ENCODE peak calls at places on chromosomes 12 and 14, in four cellular contexts. W is esophagus muscularis mucosa, H is uterus, V is HCT116. A is an unnamed sample.

GRCh38 chr14:95431199-95432145 is 85.0 kb downstream of the SYNE3 start:
- DNase-seq in W (no peak), V (no peak), H (no peak), A (no peak)

GRCh38 chr12:109726511-109727038 is 12.9 kb downstream of the FAM222A start:
- DNase-seq in V (no peak), H (no peak), W (no peak), A (no peak)

GRCh38 chr12:43208627-43209026 is 343.4 kb downstream of the ADAMTS20 start:
- DNase-seq in W (no peak), V (no peak), H (no peak), A (no peak)

GRCh38 chr12:62758216-62758615 is 176.7 kb downstream of the PPM1H start:
- DNase-seq in V (no peak), H (no peak), W (no peak), A (no peak)

GRCh38 chr14:86541969-86542368 is 1012.0 kb downstream of the FLRT2 start:
- DNase-seq in V (no peak), H (no peak), W (no peak), A (no peak)

GRCh38 chr14:55730602-55731001 is 150.6 kb downstream of the KTN1 start:
- DNase-seq in W (no peak), V (no peak), H (no peak), A (no peak)

GRCh38 chr12:22459872-22460490 is 84.4 kb downstream of the C2CD5 start:
- DNase-seq in V (peak; percentile 26), H (no peak), W (no peak), A (no peak)

GRCh38 chr14:105023791-105024480 is 3.1 kb upstream of the CDCA4 start:
- DNase-seq in H (no peak), W (no peak), V (peak; percentile 18), A (peak; percentile 51)

GRCh38 chr12:107519906-107520859 is 165.4 kb upstream of the PWP1 start:
- DNase-seq in V (no peak), H (no peak), W (peak; percentile 62), A (no peak)

GRCh38 chr12:69000069-69000468 is 67.1 kb upstream of the CPM start:
- DNase-seq in V (no peak), W (no peak), H (no peak), A (no peak)

GRCh38 chr12:95918194-95918993 is 24.0 kb downstream of the CCDC38 start:
- DNase-seq in H (peak; percentile 18), W (no peak), V (peak; percentile 37), A (no peak)

GRCh38 chr12:123131879-123132402 is 18.9 kb downstream of the PITPNM2 start:
- DNase-seq in V (no peak), H (no peak), W (no peak), A (no peak)

GRCh38 chr14:81982056-81982455 is 448.4 kb upstream of the SEL1L start:
- DNase-seq in W (no peak), V (no peak), H (no peak), A (no peak)

GRCh38 chr12:46221255-46222128 is 47.4 kb downstream of the SLC38A1 start:
- DNase-seq in W (no peak), V (no peak), H (no peak), A (no peak)

GRCh38 chr12:99413751-99414150 is 233.8 kb upstream of the GARIN6 start:
- DNase-seq in V (no peak), H (no peak), W (no peak), A (no peak)

GRCh38 chr14:69592923-69593677 is 18.3 kb upstream of the SUSD6 start:
- DNase-seq in H (peak; percentile 50), V (no peak), W (no peak), A (no peak)

DNA sequence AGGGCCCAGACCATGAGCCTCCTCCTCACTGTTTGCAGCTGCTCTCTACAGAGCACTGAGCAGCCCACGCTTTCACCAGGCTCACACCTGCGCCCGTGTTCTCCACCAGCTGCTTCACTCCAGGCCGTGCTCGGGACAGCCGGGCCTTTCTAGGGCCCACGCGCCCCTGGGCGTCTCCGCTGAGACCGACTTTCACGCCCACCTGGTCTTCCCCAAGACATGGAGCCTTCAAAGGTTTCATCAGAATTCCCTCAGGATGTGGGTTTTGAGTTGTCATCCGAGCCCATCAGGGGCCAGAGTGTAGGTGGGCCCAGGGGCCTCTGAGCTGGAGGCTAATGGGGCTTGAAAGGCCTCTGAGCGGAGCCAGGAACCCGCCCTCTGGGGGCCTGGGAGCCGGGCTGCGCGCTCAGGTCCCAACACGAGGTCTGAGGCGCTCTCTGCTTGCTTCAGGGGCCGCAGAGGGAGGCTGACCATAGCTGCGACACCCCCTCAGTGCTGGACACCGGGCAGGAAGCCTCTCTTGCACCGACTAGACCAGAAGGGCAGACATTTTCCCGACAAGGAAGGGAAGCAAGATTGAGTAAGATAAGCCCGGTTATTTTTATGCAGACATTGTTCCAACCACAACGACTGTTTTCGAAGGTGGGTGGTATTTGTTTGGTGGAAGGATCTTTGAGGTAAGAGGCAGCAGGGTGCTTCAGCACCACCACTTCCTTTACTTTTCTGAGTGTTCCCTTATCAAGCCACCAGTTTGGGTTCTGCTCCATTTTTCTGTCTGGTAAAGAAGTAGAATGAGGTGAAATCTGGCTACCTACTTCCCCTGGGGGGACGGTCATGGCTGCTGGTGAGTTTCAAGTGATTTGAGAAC is 125.0 kb upstream of the FUT8 start:
- DNase-seq in W (no peak), V (no peak), H (no peak), A (no peak)
- TF ChIP-seq POLR2A in W (no peak), V (no peak), H (no peak), A (no peak)

GRCh38 chr12:101243074-101243473 is 33.0 kb upstream of the SLC5A8 start:
- DNase-seq in W (no peak), H (no peak), V (no peak), A (no peak)
- TF ChIP-seq POLR2A in W (no peak), H (no peak), V (no peak), A (no peak)

GRCh38 chr12:86729798-86730197 is 473.6 kb upstream of the MGAT4C start:
- DNase-seq in H (no peak), W (no peak), V (no peak), A (no peak)
- TF ChIP-seq POLR2A in H (no peak), W (no peak), V (no peak), A (no peak)

GRCh38 chr14:90091393-90091792 is 29.6 kb downstream of the KCNK13 start:
- DNase-seq in V (no peak), H (no peak), W (peak; percentile 74), A (no peak)
- TF ChIP-seq POLR2A in V (no peak), H (no peak), W (no peak), A (no peak)